ENCODE peak calls at places on chromosomes 2 and 18, in five cellular contexts. One of them, this sample, is unnamed.

GRCh38 chr2:86044045-86044444 is 61.6 kb downstream of the POLR1A start:
- DNase-seq in ELF-1: no peak
- DNase-seq in activated CD4-positive, alpha-beta T cell treated with anti-CD3 and anti-CD28 coated beads for 48 hours: no peak
- DNase-seq in heart left ventricle: no peak
- DNase-seq in bronchial epithelial cell: no peak
- DNase-seq in this sample: no peak

GRCh38 chr2:97844311-97844859 is 131.0 kb downstream of the ZAP70 start:
- DNase-seq in activated CD4-positive, alpha-beta T cell treated with anti-CD3 and anti-CD28 coated beads for 48 hours: no peak
- DNase-seq in bronchial epithelial cell: no peak
- DNase-seq in heart left ventricle: no peak
- DNase-seq in ELF-1: no peak
- DNase-seq in this sample: no peak

GRCh38 chr18:46155652-46156051 is 51.5 kb downstream of the HAUS1 start:
- DNase-seq in activated CD4-positive, alpha-beta T cell treated with anti-CD3 and anti-CD28 coated beads for 48 hours: peak
- DNase-seq in bronchial epithelial cell: peak
- DNase-seq in heart left ventricle: no peak
- DNase-seq in ELF-1: peak
- DNase-seq in this sample: no peak

GRCh38 chr18:57813245-57813644 is 10.1 kb upstream of the ATP8B1 start:
- DNase-seq in ELF-1: no peak
- DNase-seq in activated CD4-positive, alpha-beta T cell treated with anti-CD3 and anti-CD28 coated beads for 48 hours: no peak
- DNase-seq in heart left ventricle: no peak
- DNase-seq in bronchial epithelial cell: peak
- DNase-seq in this sample: no peak

GRCh38 chr2:45793998-45794720 is 142.7 kb downstream of the PRKCE start:
- DNase-seq in bronchial epithelial cell: no peak
- DNase-seq in ELF-1: no peak
- DNase-seq in heart left ventricle: no peak
- DNase-seq in activated CD4-positive, alpha-beta T cell treated with anti-CD3 and anti-CD28 coated beads for 48 hours: no peak
- DNase-seq in this sample: no peak

GRCh38 chr2:95061601-95062183 is 36.2 kb downstream of the MAL start:
- DNase-seq in heart left ventricle: no peak
- DNase-seq in ELF-1: no peak
- DNase-seq in activated CD4-positive, alpha-beta T cell treated with anti-CD3 and anti-CD28 coated beads for 48 hours: no peak
- DNase-seq in bronchial epithelial cell: no peak
- DNase-seq in this sample: no peak

GRCh38 chr18:21179590-21180220 is 62.3 kb upstream of the GREB1L start:
- DNase-seq in activated CD4-positive, alpha-beta T cell treated with anti-CD3 and anti-CD28 coated beads for 48 hours: peak
- DNase-seq in bronchial epithelial cell: peak
- DNase-seq in heart left ventricle: no peak
- DNase-seq in ELF-1: peak
- DNase-seq in this sample: peak

GRCh38 chr2:68877079-68877772 is 6.0 kb upstream of the BMP10 start:
- DNase-seq in activated CD4-positive, alpha-beta T cell treated with anti-CD3 and anti-CD28 coated beads for 48 hours: no peak
- DNase-seq in heart left ventricle: peak
- DNase-seq in ELF-1: no peak
- DNase-seq in bronchial epithelial cell: no peak
- DNase-seq in this sample: no peak

GRCh38 chr18:79575891-79576685 is 103.5 kb upstream of the CTDP1 start:
- DNase-seq in activated CD4-positive, alpha-beta T cell treated with anti-CD3 and anti-CD28 coated beads for 48 hours: no peak
- DNase-seq in bronchial epithelial cell: peak
- DNase-seq in heart left ventricle: peak
- DNase-seq in ELF-1: peak
- DNase-seq in this sample: peak

GRCh38 chr2:215362562-215362904 is 50.7 kb downstream of the ATIC start:
- DNase-seq in ELF-1: no peak
- DNase-seq in bronchial epithelial cell: no peak
- DNase-seq in heart left ventricle: no peak
- DNase-seq in activated CD4-positive, alpha-beta T cell treated with anti-CD3 and anti-CD28 coated beads for 48 hours: no peak
- DNase-seq in this sample: no peak

GRCh38 chr2:120779781-120780283 is 44.2 kb downstream of the GLI2 start:
- DNase-seq in heart left ventricle: no peak
- DNase-seq in ELF-1: peak
- DNase-seq in activated CD4-positive, alpha-beta T cell treated with anti-CD3 and anti-CD28 coated beads for 48 hours: peak
- DNase-seq in bronchial epithelial cell: peak
- DNase-seq in this sample: peak

GRCh38 chr2:26982102-26982742 is 11.8 kb downstream of the MAPRE3 start:
- DNase-seq in heart left ventricle: peak
- DNase-seq in bronchial epithelial cell: peak
- DNase-seq in activated CD4-positive, alpha-beta T cell treated with anti-CD3 and anti-CD28 coated beads for 48 hours: peak
- DNase-seq in ELF-1: peak
- DNase-seq in this sample: peak

GRCh38 chr2:13066673-13067072 is 349.9 kb downstream of the TRIB2 start:
- DNase-seq in activated CD4-positive, alpha-beta T cell treated with anti-CD3 and anti-CD28 coated beads for 48 hours: no peak
- DNase-seq in bronchial epithelial cell: no peak
- DNase-seq in heart left ventricle: no peak
- DNase-seq in ELF-1: no peak
- DNase-seq in this sample: no peak

GRCh38 chr2:31075393-31075792 is 62.8 kb downstream of the GALNT14 start:
- DNase-seq in heart left ventricle: no peak
- DNase-seq in ELF-1: no peak
- DNase-seq in bronchial epithelial cell: no peak
- DNase-seq in activated CD4-positive, alpha-beta T cell treated with anti-CD3 and anti-CD28 coated beads for 48 hours: no peak
- DNase-seq in this sample: no peak

GRCh38 chr18:8389391-8390340 is 219.6 kb upstream of the RAB12 start:
- DNase-seq in activated CD4-positive, alpha-beta T cell treated with anti-CD3 and anti-CD28 coated beads for 48 hours: peak
- DNase-seq in heart left ventricle: peak
- DNase-seq in bronchial epithelial cell: peak
- DNase-seq in ELF-1: peak
- DNase-seq in this sample: peak

GRCh38 chr2:29187926-29188325 is 72.7 kb downstream of the CLIP4 start:
- DNase-seq in ELF-1: no peak
- DNase-seq in activated CD4-positive, alpha-beta T cell treated with anti-CD3 and anti-CD28 coated beads for 48 hours: no peak
- DNase-seq in bronchial epithelial cell: no peak
- DNase-seq in heart left ventricle: no peak
- DNase-seq in this sample: no peak

GRCh38 chr2:100865819-100866462 is 46.0 kb downstream of the NPAS2 start:
- DNase-seq in heart left ventricle: no peak
- DNase-seq in bronchial epithelial cell: peak
- DNase-seq in ELF-1: no peak
- DNase-seq in activated CD4-positive, alpha-beta T cell treated with anti-CD3 and anti-CD28 coated beads for 48 hours: no peak
- DNase-seq in this sample: no peak

GRCh38 chr2:236714061-236714460 is 144.4 kb downstream of the ACKR3 start:
- DNase-seq in heart left ventricle: no peak
- DNase-seq in activated CD4-positive, alpha-beta T cell treated with anti-CD3 and anti-CD28 coated beads for 48 hours: no peak
- DNase-seq in ELF-1: peak
- DNase-seq in bronchial epithelial cell: no peak
- DNase-seq in this sample: no peak

GRCh38 chr2:28707592-28707991 is 44.0 kb upstream of the PPP1CB start:
- DNase-seq in ELF-1: no peak
- DNase-seq in heart left ventricle: no peak
- DNase-seq in bronchial epithelial cell: no peak
- DNase-seq in activated CD4-positive, alpha-beta T cell treated with anti-CD3 and anti-CD28 coated beads for 48 hours: no peak
- DNase-seq in this sample: no peak

GRCh38 chr2:71948781-71949536 is 198.7 kb downstream of the CYP26B1 start:
- DNase-seq in heart left ventricle: peak
- DNase-seq in bronchial epithelial cell: no peak
- DNase-seq in activated CD4-positive, alpha-beta T cell treated with anti-CD3 and anti-CD28 coated beads for 48 hours: no peak
- DNase-seq in ELF-1: no peak
- DNase-seq in this sample: no peak

GRCh38 chr2:58156780-58157179 is 84.3 kb downstream of the FANCL start:
- DNase-seq in bronchial epithelial cell: no peak
- DNase-seq in ELF-1: no peak
- DNase-seq in heart left ventricle: no peak
- DNase-seq in activated CD4-positive, alpha-beta T cell treated with anti-CD3 and anti-CD28 coated beads for 48 hours: no peak
- DNase-seq in this sample: no peak

GRCh38 chr2:30979822-30980245 is 158.4 kb downstream of the GALNT14 start:
- DNase-seq in ELF-1: peak
- DNase-seq in bronchial epithelial cell: peak
- DNase-seq in activated CD4-positive, alpha-beta T cell treated with anti-CD3 and anti-CD28 coated beads for 48 hours: peak
- DNase-seq in heart left ventricle: peak
- DNase-seq in this sample: peak

GRCh38 chr2:217753460-217754200 is 249.2 kb downstream of the TNS1 start:
- DNase-seq in ELF-1: no peak
- DNase-seq in heart left ventricle: no peak
- DNase-seq in bronchial epithelial cell: no peak
- DNase-seq in activated CD4-positive, alpha-beta T cell treated with anti-CD3 and anti-CD28 coated beads for 48 hours: no peak
- DNase-seq in this sample: no peak

GRCh38 chr2:200405599-200406298 is 99.3 kb downstream of the SPATS2L start:
- DNase-seq in activated CD4-positive, alpha-beta T cell treated with anti-CD3 and anti-CD28 coated beads for 48 hours: no peak
- DNase-seq in bronchial epithelial cell: peak
- DNase-seq in ELF-1: peak
- DNase-seq in heart left ventricle: no peak
- DNase-seq in this sample: no peak

GRCh38 chr2:237227190-237227988 is 141.7 kb downstream of the COPS8 start:
- DNase-seq in ELF-1: no peak
- DNase-seq in heart left ventricle: no peak
- DNase-seq in bronchial epithelial cell: peak
- DNase-seq in activated CD4-positive, alpha-beta T cell treated with anti-CD3 and anti-CD28 coated beads for 48 hours: peak
- DNase-seq in this sample: no peak

GRCh38 chr2:11387100-11387390 is 42.6 kb upstream of the ROCK2 start:
- DNase-seq in activated CD4-positive, alpha-beta T cell treated with anti-CD3 and anti-CD28 coated beads for 48 hours: no peak
- DNase-seq in ELF-1: peak
- DNase-seq in bronchial epithelial cell: no peak
- DNase-seq in heart left ventricle: no peak
- DNase-seq in this sample: no peak

GRCh38 chr2:229888031-229888430 is 33.8 kb downstream of the TRIP12 start:
- DNase-seq in heart left ventricle: no peak
- DNase-seq in activated CD4-positive, alpha-beta T cell treated with anti-CD3 and anti-CD28 coated beads for 48 hours: no peak
- DNase-seq in ELF-1: no peak
- DNase-seq in bronchial epithelial cell: peak
- DNase-seq in this sample: no peak

GRCh38 chr2:120597595-120598193 is 138.0 kb upstream of the GLI2 start:
- DNase-seq in bronchial epithelial cell: no peak
- DNase-seq in ELF-1: no peak
- DNase-seq in heart left ventricle: no peak
- DNase-seq in activated CD4-positive, alpha-beta T cell treated with anti-CD3 and anti-CD28 coated beads for 48 hours: no peak
- DNase-seq in this sample: no peak

GRCh38 chr18:79610461-79611039 is 69.1 kb upstream of the CTDP1 start:
- DNase-seq in ELF-1: no peak
- DNase-seq in bronchial epithelial cell: no peak
- DNase-seq in heart left ventricle: no peak
- DNase-seq in activated CD4-positive, alpha-beta T cell treated with anti-CD3 and anti-CD28 coated beads for 48 hours: no peak
- DNase-seq in this sample: peak

GRCh38 chr2:152740743-152741328 is 22.4 kb downstream of the ARL6IP6 start:
- DNase-seq in ELF-1: no peak
- DNase-seq in heart left ventricle: no peak
- DNase-seq in activated CD4-positive, alpha-beta T cell treated with anti-CD3 and anti-CD28 coated beads for 48 hours: no peak
- DNase-seq in bronchial epithelial cell: peak
- DNase-seq in this sample: no peak

GRCh38 chr2:191749181-191749540 is 71.2 kb downstream of the NABP1 start:
- DNase-seq in heart left ventricle: no peak
- DNase-seq in bronchial epithelial cell: peak
- DNase-seq in activated CD4-positive, alpha-beta T cell treated with anti-CD3 and anti-CD28 coated beads for 48 hours: no peak
- DNase-seq in ELF-1: no peak
- DNase-seq in this sample: no peak